ENCODE peak calls at places on chromosomes 1 and 21, in six cellular contexts. V is brain microvascular endothelial cell, N is kidney epithelial cell, T is adrenal gland, F is A549, C is HFF-Myc. Y is an unnamed sample.

GRCh38 chr1:237170149-237170548 is 128.2 kb downstream of the RYR2 start:
- DNase-seq in V (no peak), N (no peak), T (no peak), F (no peak), C (no peak), Y (no peak)

GRCh38 chr1:149914545-149914944 is 3.1 kb downstream of the SV2A start:
- DNase-seq in V (no peak), N (no peak), T (no peak), F (no peak), C (no peak), Y (no peak)

GRCh38 chr1:215631040-215631439 is 63.9 kb downstream of the KCTD3 start:
- DNase-seq in V (no peak), N (no peak), T (no peak), F (no peak), C (no peak), Y (no peak)

GRCh38 chr1:53172751-53173498 is 23.7 kb upstream of the CPT2 start:
- DNase-seq in V (no peak), N (no peak), T (no peak), F (peak), C (no peak), Y (no peak)

GRCh38 chr1:8815582-8816285 is 1.7 kb downstream of the RERE start:
- DNase-seq in V (peak), N (no peak), T (no peak), F (no peak), C (no peak), Y (no peak)

GRCh38 chr1:224929335-224930237 is at the start of gene DNAH14:
- DNase-seq in V (peak), N (peak), T (peak), F (peak), C (peak), Y (no peak)

GRCh38 chr1:5936621-5937372 is 55.4 kb downstream of the NPHP4 start:
- DNase-seq in V (no peak), N (no peak), T (peak), F (no peak), C (no peak), Y (no peak)

GRCh38 chr21:41379901-41380300 is 18.1 kb downstream of the MX2 start:
- DNase-seq in V (no peak), N (no peak), T (no peak), F (no peak), C (no peak), Y (no peak)

GRCh38 chr21:42147386-42148020 is 71.4 kb upstream of the ABCG1 start:
- DNase-seq in V (no peak), N (no peak), T (no peak), F (no peak), C (no peak), Y (no peak)

GRCh38 chr1:98981917-98982513 is 22.6 kb downstream of the PLPPR5 start:
- DNase-seq in V (no peak), N (no peak), T (no peak), F (no peak), C (peak), Y (no peak)

GRCh38 chr1:7107109-7107830 is 322.0 kb downstream of the CAMTA1 start:
- DNase-seq in V (no peak), N (no peak), T (no peak), F (no peak), C (no peak), Y (no peak)

GRCh38 chr1:43313771-43314170 is 13.0 kb downstream of the TIE1 start:
- DNase-seq in V (no peak), N (no peak), T (no peak), F (no peak), C (no peak), Y (no peak)

GRCh38 chr1:240092301-240093119 is 827 bp downstream of the FMN2 start:
- DNase-seq in V (peak), N (no peak), T (peak), F (peak), C (no peak), Y (no peak)

GRCh38 chr1:221154932-221155331 is 275.7 kb downstream of the HLX start:
- DNase-seq in V (no peak), N (no peak), T (no peak), F (no peak), C (no peak), Y (no peak)

GRCh38 chr1:155976913-155977606 is 1.3 kb downstream of the ARHGEF2 start:
- DNase-seq in V (no peak), N (no peak), T (no peak), F (no peak), C (no peak), Y (no peak)

GRCh38 chr1:90443340-90443739 is 273.8 kb downstream of the BARHL2 start:
- DNase-seq in V (no peak), N (no peak), T (no peak), F (no peak), C (no peak), Y (no peak)

GRCh38 chr1:115296981-115297380 is 41.1 kb downstream of the NGF start:
- DNase-seq in V (no peak), N (no peak), T (no peak), F (no peak), C (no peak), Y (no peak)

GRCh38 chr1:206892351-206892984 is 4.8 kb upstream of the IL24 start:
- DNase-seq in V (no peak), N (no peak), T (no peak), F (no peak), C (no peak), Y (no peak)

GRCh38 chr1:42736152-42736551 is 3.9 kb downstream of the CLDN19 start:
- DNase-seq in V (no peak), N (no peak), T (no peak), F (peak), C (no peak), Y (no peak)

GRCh38 chr1:180888870-180889269 is 23.8 kb upstream of the KIAA1614 start:
- DNase-seq in V (no peak), N (no peak), T (no peak), F (no peak), C (no peak), Y (no peak)

GRCh38 chr1:61141288-61142044 is 59.1 kb downstream of the NFIA start:
- DNase-seq in V (no peak), N (no peak), T (no peak), F (peak), C (no peak), Y (no peak)

GRCh38 chr1:101652476-101652875 is 344.2 kb downstream of the OLFM3 start:
- DNase-seq in V (no peak), N (no peak), T (no peak), F (no peak), C (no peak), Y (no peak)

GRCh38 chr21:37642493-37642892 is 273.8 kb downstream of the KCNJ6 start:
- DNase-seq in V (no peak), N (no peak), T (no peak), F (no peak), C (no peak), Y (no peak)
- TF ChIP-seq CTCF in V (peak), N (no peak), T (peak), F (peak), C (peak), Y (no peak)

GRCh38 chr1:184075040-184076029 is 23.8 kb downstream of the TSEN15 start:
- DNase-seq in V (peak), N (no peak), T (peak), F (peak), C (peak), Y (no peak)
- TF ChIP-seq CTCF in V (peak), N (peak), T (peak), F (peak), C (peak), Y (peak)

DNA sequence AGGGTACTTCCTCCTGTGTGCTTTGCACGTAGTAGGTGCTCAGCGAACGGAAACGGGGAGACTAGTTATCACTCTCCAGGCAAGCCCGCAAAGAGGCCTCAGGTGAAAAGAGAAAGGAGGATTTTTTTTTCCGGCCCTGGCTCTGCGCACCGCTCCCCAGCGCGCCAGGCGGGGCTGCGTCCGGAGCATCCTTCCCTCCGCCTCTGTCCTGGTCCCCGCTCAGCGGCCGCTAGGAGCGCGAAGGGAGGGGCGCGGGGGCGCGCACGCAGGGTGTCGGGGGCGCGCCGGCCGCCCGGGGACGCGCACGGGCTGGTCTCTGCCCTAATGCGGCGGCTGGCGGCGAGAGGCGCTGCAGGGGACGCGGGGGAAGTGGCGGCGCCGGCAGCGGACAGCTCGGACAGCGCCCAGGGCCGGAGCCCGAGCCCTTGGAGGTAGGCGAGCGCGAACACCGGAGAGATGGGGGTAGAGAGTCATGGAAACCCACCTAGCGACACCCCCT is 42.3 kb upstream of the NFASC start:
- DNase-seq in V (peak), N (no peak), T (peak), F (peak), C (no peak), Y (no peak)
- TF ChIP-seq CTCF in V (no peak), N (no peak), T (peak), F (no peak), C (no peak), Y (peak)

DNA sequence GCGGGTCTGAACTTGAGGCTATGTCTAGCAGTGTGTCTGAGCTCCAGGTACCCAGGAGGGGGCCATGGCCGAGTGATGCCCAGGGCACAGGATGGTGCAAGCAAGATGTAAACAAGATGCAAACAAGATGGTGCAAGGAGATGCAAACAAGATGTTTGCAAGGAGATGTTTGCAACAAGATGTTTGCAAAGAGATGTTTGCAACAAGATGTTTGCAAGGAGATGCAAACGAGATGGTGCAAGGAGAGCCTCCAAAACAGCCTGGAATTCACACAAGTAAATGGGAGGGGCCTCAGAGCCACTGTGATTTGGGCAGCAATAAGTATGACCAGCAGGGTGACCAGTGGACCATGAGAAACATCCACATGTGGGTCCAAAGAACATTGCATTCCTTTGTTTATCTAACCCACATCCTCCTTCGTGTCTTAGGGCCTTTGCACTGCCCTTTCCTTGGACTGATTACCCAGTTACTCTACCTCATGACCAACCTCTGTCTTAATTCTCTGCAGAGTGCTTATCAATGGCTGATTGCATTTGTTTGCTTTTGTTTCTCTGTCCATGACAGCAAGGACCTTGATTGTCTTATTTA is 162.9 kb downstream of the PLPP3 start:
- DNase-seq in V (no peak), N (no peak), T (no peak), F (no peak), C (no peak), Y (no peak)
- TF ChIP-seq CTCF in V (peak), N (peak), T (no peak), F (no peak), C (no peak), Y (no peak)

GRCh38 chr21:44338971-44339910 is at the start of gene CFAP410:
- DNase-seq in V (peak), N (peak), T (peak), F (peak), C (peak), Y (peak)

GRCh38 chr21:44335266-44336059 is 3.7 kb downstream of the CFAP410 start:
- DNase-seq in V (no peak), N (no peak), T (no peak), F (no peak), C (no peak), Y (no peak)

GRCh38 chr21:44337428-44337827 is 1.8 kb downstream of the CFAP410 start:
- DNase-seq in V (no peak), N (no peak), T (no peak), F (no peak), C (no peak), Y (no peak)

GRCh38 chr21:44334637-44335030 is 4.6 kb downstream of the CFAP410 start:
- DNase-seq in V (no peak), N (no peak), T (no peak), F (no peak), C (no peak), Y (no peak)

GRCh38 chr21:44337941-44338895 is 972 bp downstream of the CFAP410 start:
- DNase-seq in V (peak), N (peak), T (peak), F (peak), C (peak), Y (peak)
- TF ChIP-seq CTCF in V (peak), N (peak), T (peak), F (peak), C (no peak), Y (peak)

DNA sequence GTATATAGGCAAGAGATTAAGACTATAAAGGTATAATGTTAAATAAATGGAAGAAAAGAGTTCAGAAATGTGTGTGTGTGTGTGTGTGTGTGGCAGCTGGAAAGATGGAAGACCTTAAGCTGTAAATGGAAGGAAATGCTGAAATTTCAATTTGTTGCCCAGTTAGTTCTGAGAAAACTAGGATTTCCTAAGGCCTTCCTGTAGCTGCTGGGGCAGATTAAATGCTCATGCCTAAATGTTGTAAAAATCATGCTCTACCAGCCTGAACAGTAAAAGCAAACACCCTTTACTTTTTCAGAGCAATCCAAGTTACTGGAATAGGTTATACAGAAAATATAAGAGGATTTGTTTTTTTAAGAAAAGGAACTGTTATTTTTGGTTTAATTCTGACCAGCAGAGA is 8.3 kb downstream of the ADCY10 start:
- DNase-seq in V (no peak), N (no peak), T (no peak), F (no peak), C (no peak), Y (no peak)
- TF ChIP-seq CTCF in V (no peak), N (no peak), T (no peak), F (no peak), C (no peak), Y (no peak)

GRCh38 chr1:39639333-39640130 is at the start of gene HEYL:
- DNase-seq in V (peak), N (no peak), T (peak), F (peak), C (no peak), Y (no peak)
- TF ChIP-seq CTCF in V (peak), N (peak), T (no peak), F (peak), C (peak), Y (peak)

Y was measured in AG04449.